ENCODE peak calls at places on chromosomes 6 and 20, in nine cellular contexts. R is neural crest cell, Z is fibroblast of pulmonary artery, Y is AG09319, F is endodermal cell, U is astrocyte, J is heart right ventricle, K is right atrium auricular region, B is tibial artery. E is an unnamed sample.
A peak's percentile ranks its signal among the peaks of the same experiment; 100 is the strongest.

GRCh38 chr6:45835725-45836437 is 179.8 kb downstream of the CLIC5 start:
- DNase-seq in Y (no peak), K (no peak), J (no peak), Z (no peak), U (peak; percentile 14), R (no peak), F (no peak), B (no peak), E (peak; percentile 40)

GRCh38 chr6:35237466-35237865 is 22.1 kb upstream of the ZNF76 start:
- DNase-seq in F (no peak), Y (no peak), Z (no peak), J (no peak), R (no peak), B (no peak), U (no peak), K (no peak), E (no peak)

GRCh38 chr20:20824924-20825584 is 112.6 kb upstream of the RALGAPA2 start:
- DNase-seq in Y (no peak), J (peak; percentile 65), Z (peak; percentile 47), F (peak; percentile 87), U (no peak), K (peak; percentile 70), B (peak; percentile 70), R (peak; percentile 75), E (peak; percentile 37)

GRCh38 chr6:116764961-116765841 is at the start of gene FAM162B:
- DNase-seq in Y (no peak), F (peak; percentile 85), U (peak; percentile 5), J (peak; percentile 74), Z (peak; percentile 16), K (no peak), B (no peak), R (peak; percentile 57), E (peak; percentile 33)

GRCh38 chr6:129863664-129864063 is 2.5 kb upstream of the TMEM244 start:
- DNase-seq in F (no peak), Z (no peak), Y (no peak), B (no peak), R (no peak), J (no peak), U (peak; percentile 87), K (no peak), E (no peak)

GRCh38 chr20:32089637-32090330 is 19.7 kb upstream of the TM9SF4 start:
- DNase-seq in F (peak; percentile 85), Y (no peak), R (no peak), U (no peak), K (no peak), Z (no peak), B (no peak), J (no peak), E (no peak)

GRCh38 chr6:156589281-156589680 is 187.9 kb upstream of the ARID1B start:
- DNase-seq in R (no peak), B (no peak), Y (peak; percentile 4), U (peak; percentile 93), Z (peak; percentile 46), F (no peak), K (no peak), J (no peak), E (peak; percentile 84)

GRCh38 chr20:37630161-37630560 is 63.7 kb upstream of the CTNNBL1 start:
- DNase-seq in U (no peak), J (no peak), R (no peak), K (no peak), F (no peak), B (no peak), Z (no peak), Y (no peak), E (no peak)

GRCh38 chr6:41073968-41074691 is 1.4 kb downstream of the NFYA start:
- DNase-seq in Y (no peak), B (no peak), F (no peak), R (no peak), J (no peak), Z (peak; percentile 13), U (peak; percentile 35), K (no peak), E (peak; percentile 31)

GRCh38 chr6:5659467-5659866 is 347.3 kb downstream of the NRN1 start:
- DNase-seq in R (no peak), B (no peak), J (no peak), K (no peak), F (no peak), Z (no peak), U (peak; percentile 35), Y (no peak), E (no peak)

GRCh38 chr20:44781791-44782190 is 28.6 kb downstream of the RIMS4 start:
- DNase-seq in K (no peak), R (no peak), Z (no peak), B (no peak), J (no peak), F (no peak), U (no peak), Y (no peak), E (no peak)

GRCh38 chr6:43828711-43829110 is 58.7 kb downstream of the VEGFA start:
- DNase-seq in U (no peak), R (no peak), Y (no peak), F (peak; percentile 78), Z (no peak), K (no peak), B (no peak), J (no peak), E (no peak)

GRCh38 chr20:17664025-17664638 is 17.9 kb downstream of the RRBP1 start:
- DNase-seq in K (no peak), J (no peak), B (peak; percentile 38), U (peak; percentile 46), F (no peak), Y (no peak), R (no peak), Z (no peak), E (peak; percentile 34)

GRCh38 chr6:137001287-137001976 is 43.3 kb downstream of the IL20RA start:
- DNase-seq in B (no peak), K (no peak), J (no peak), R (no peak), F (peak; percentile 75), Y (no peak), Z (peak; percentile 10), U (peak; percentile 15), E (no peak)

GRCh38 chr20:2799688-2800589 is 488 bp downstream of the CPXM1 start:
- DNase-seq in K (no peak), J (no peak), R (peak; percentile 25), Z (no peak), U (no peak), Y (no peak), B (no peak), F (peak; percentile 82), E (no peak)

GRCh38 chr6:68572525-68572924 is 62.6 kb upstream of the ADGRB3 start:
- DNase-seq in Y (no peak), K (no peak), U (no peak), R (peak; percentile 2), J (no peak), F (peak; percentile 87), Z (peak; percentile 35), B (no peak), E (peak; percentile 43)

GRCh38 chr6:167807200-167807599 is 19.5 kb upstream of the AFDN start:
- DNase-seq in F (no peak), K (no peak), Y (no peak), Z (no peak), J (no peak), R (no peak), U (no peak), B (no peak), E (no peak)

GRCh38 chr20:818001-818664 is 15.4 kb upstream of the FAM110A start:
- DNase-seq in Y (no peak), Z (no peak), F (no peak), B (no peak), K (no peak), R (no peak), U (no peak), J (no peak), E (no peak)

GRCh38 chr6:130603391-130603790 is 223.8 kb upstream of the SMLR1 start:
- DNase-seq in R (no peak), K (no peak), F (no peak), Z (no peak), U (no peak), Y (no peak), B (no peak), J (no peak), E (no peak)

GRCh38 chr6:79232696-79233462 is 1.6 kb downstream of the HMGN3 start:
- DNase-seq in R (no peak), F (no peak), J (no peak), Z (no peak), B (no peak), Y (no peak), U (no peak), K (no peak), E (no peak)
- TF ChIP-seq CTCF in R (no peak), F (no peak), J (no peak), Z (no peak), B (no peak), Y (no peak), U (no peak), K (no peak), E (no peak)

GRCh38 chr6:145227593-145227992 is 507.7 kb downstream of the EPM2A start:
- DNase-seq in B (no peak), U (no peak), Z (no peak), Y (no peak), K (no peak), R (no peak), F (no peak), J (no peak), E (no peak)
- TF ChIP-seq CTCF in B (no peak), U (no peak), Z (no peak), Y (no peak), K (no peak), R (no peak), F (no peak), J (no peak), E (no peak)

DNA sequence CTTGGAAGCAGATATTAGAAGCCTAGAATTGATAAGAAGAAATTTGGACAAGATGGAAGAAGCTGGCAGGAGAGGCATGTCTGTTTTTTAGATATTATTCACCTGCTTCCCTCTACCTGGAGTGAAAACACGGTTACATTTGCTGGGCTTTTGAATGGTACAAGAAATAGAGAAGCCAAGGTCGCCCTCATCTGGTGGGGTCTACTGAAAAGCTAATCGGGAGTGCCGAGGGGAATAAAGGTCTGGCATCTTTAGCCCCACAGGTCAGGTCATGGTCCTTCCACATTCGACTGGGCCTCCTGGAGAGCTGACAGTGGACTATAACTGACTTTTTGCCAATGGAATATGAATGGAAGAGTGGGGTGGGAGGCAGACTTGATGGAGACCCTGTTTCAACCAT is 4.6 kb upstream of the C2 start:
- DNase-seq in B (no peak), Z (peak; percentile 29), R (no peak), Y (no peak), K (no peak), F (peak; percentile 80), U (no peak), J (no peak), E (no peak)
- TF ChIP-seq CTCF in B (no peak), Z (peak; percentile 26), R (no peak), Y (peak; percentile 4), K (no peak), F (peak; percentile 70), U (no peak), J (no peak), E (peak; percentile 35)

DNA sequence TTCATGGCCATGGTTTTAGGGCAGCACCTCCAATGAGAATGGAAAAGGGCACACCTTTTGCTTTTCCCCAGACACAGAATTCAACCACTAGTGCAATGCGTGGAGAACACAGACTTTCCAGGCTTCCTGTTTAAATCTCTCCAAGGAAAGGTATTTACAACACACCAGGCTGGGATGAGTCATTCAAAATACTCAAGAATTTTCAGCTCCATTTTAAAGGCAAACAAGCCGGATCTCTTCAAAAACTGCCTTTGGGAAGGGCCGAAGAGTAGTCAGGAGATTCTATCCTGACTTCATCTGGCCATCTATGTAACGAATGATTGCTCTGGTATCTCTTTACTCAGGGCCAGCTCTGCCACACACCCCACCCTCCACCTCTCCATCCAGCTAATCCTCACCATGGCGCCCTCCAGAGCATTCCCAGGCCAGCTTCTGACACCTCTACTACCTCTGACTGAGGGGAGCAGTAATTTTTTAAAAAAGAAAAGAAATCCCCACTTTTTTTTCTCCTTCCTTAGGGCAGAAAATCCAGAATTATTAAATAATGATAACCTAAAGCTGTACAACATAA is 254.6 kb downstream of the LY86 start:
- DNase-seq in K (no peak), J (no peak), R (no peak), B (no peak), Z (peak; percentile 59), U (peak; percentile 22), Y (no peak), F (peak; percentile 73), E (peak; percentile 52)
- TF ChIP-seq CTCF in K (no peak), J (no peak), R (no peak), B (no peak), Z (no peak), U (no peak), Y (no peak), F (no peak), E (no peak)

E was measured in choroid plexus epithelial cell.